ENCODE peak calls at places on chromosomes 6 and 20, in nine cellular contexts. E is stimulated activated CD4-positive, alpha-beta T cell treated with anti-CD3 and anti-CD28 coated beads, Interleukin-1b, Interleukin-23, amount 100 ng/mL, for 4 hours; D is epithelial cell of esophagus; I is substantia nigra; W is GM04504; F is activated CD4-positive, alpha-beta T cell treated with anti-CD3 and anti-CD28 coated beads, Interleukin-2, amount 50 U/mL, for 1 hour; A is cardiac muscle cell; R is non-pigmented ciliary epithelial cell; H is left ventricle myocardium inferior. S is an unnamed sample.

GRCh38 chr6:39836621-39837020 is 44.4 kb downstream of the DAAM2 start:
- DNase-seq in D (no peak), F (no peak), E (no peak), W (no peak), I (no peak), R (no peak), A (no peak), H (no peak), S (no peak)

GRCh38 chr6:12929678-12930077 is 213.1 kb downstream of the PHACTR1 start:
- DNase-seq in H (no peak), A (no peak), I (no peak), R (no peak), F (no peak), W (no peak), D (no peak), E (no peak), S (no peak)

GRCh38 chr20:20237093-20237959 is 130.6 kb upstream of the INSM1 start:
- DNase-seq in A (peak), R (no peak), H (no peak), I (no peak), W (peak), E (no peak), F (peak), D (peak), S (no peak)

GRCh38 chr20:5945963-5946362 is 4.4 kb downstream of the TRMT6 start:
- DNase-seq in F (no peak), E (no peak), A (no peak), R (peak), I (no peak), W (peak), H (no peak), D (peak), S (no peak)

GRCh38 chr6:27830212-27830664 is 82.0 kb downstream of the OR2B2 start:
- DNase-seq in R (no peak), H (no peak), A (no peak), F (no peak), W (no peak), I (no peak), E (no peak), D (peak), S (no peak)

GRCh38 chr6:35764238-35764896 is 12.0 kb upstream of the CLPSL2 start:
- DNase-seq in W (no peak), E (no peak), D (peak), F (no peak), A (peak), R (no peak), H (no peak), I (no peak), S (no peak)

GRCh38 chr6:34521463-34522288 is 34.5 kb downstream of the SPDEF start:
- DNase-seq in R (no peak), D (no peak), H (peak), E (no peak), A (no peak), F (no peak), I (no peak), W (no peak), S (no peak)

GRCh38 chr6:28811873-28812272 is 111.9 kb downstream of the TRIM27 start:
- DNase-seq in W (no peak), R (no peak), H (no peak), A (no peak), I (no peak), D (peak), E (no peak), F (no peak), S (no peak)

GRCh38 chr20:61662226-61662945 is 403.3 kb downstream of the TAF4 start:
- DNase-seq in R (no peak), W (no peak), F (no peak), H (no peak), E (no peak), I (no peak), A (no peak), D (no peak), S (no peak)

GRCh38 chr20:37662261-37662660 is 31.6 kb upstream of the CTNNBL1 start:
- DNase-seq in D (no peak), A (no peak), R (no peak), I (no peak), E (no peak), F (no peak), H (no peak), W (no peak), S (no peak)

S was measured in NCI-H2227 treated with DMSO at 0.1 percent for 48 hours.